ENCODE peak calls at places on chromosomes 7 and 10, in four cellular contexts. One of them, this sample, is unnamed.

GRCh38 chr10:71598673-71599072 is 120.9 kb downstream of the C10orf105 start:
- DNase-seq in fibroblast of mammary gland: peak
- DNase-seq in sigmoid colon: peak
- DNase-seq in lower lobe of right lung: peak
- DNase-seq in this sample: no peak

GRCh38 chr7:45990276-45990675 is 69.2 kb upstream of the IGFBP3 start:
- DNase-seq in sigmoid colon: no peak
- DNase-seq in fibroblast of mammary gland: no peak
- DNase-seq in lower lobe of right lung: no peak
- DNase-seq in this sample: no peak

GRCh38 chr10:34538291-34538829 is 276.7 kb downstream of the PARD3 start:
- DNase-seq in lower lobe of right lung: no peak
- DNase-seq in sigmoid colon: no peak
- DNase-seq in fibroblast of mammary gland: no peak
- DNase-seq in this sample: no peak

GRCh38 chr7:144459635-144460034 is 56.1 kb upstream of the NOBOX start:
- DNase-seq in lower lobe of right lung: no peak
- DNase-seq in fibroblast of mammary gland: no peak
- DNase-seq in sigmoid colon: no peak
- DNase-seq in this sample: no peak

GRCh38 chr10:101566333-101567164 is 21.5 kb downstream of the POLL start:
- DNase-seq in sigmoid colon: peak
- DNase-seq in lower lobe of right lung: no peak
- DNase-seq in fibroblast of mammary gland: no peak
- DNase-seq in this sample: no peak

GRCh38 chr10:77442790-77443189 is 194.8 kb downstream of the KCNMA1 start:
- DNase-seq in lower lobe of right lung: no peak
- DNase-seq in sigmoid colon: no peak
- DNase-seq in fibroblast of mammary gland: no peak
- DNase-seq in this sample: no peak

GRCh38 chr10:5692476-5693358 is 8.1 kb downstream of the TASOR2 start:
- DNase-seq in fibroblast of mammary gland: peak
- DNase-seq in lower lobe of right lung: peak
- DNase-seq in sigmoid colon: peak
- DNase-seq in this sample: no peak

GRCh38 chr7:44259547-44260457 is 59.0 kb downstream of the YKT6 start:
- DNase-seq in fibroblast of mammary gland: peak
- DNase-seq in sigmoid colon: peak
- DNase-seq in lower lobe of right lung: no peak
- DNase-seq in this sample: no peak

GRCh38 chr10:62426600-62426999 is 52.4 kb downstream of the ZNF365 start:
- DNase-seq in fibroblast of mammary gland: no peak
- DNase-seq in lower lobe of right lung: no peak
- DNase-seq in sigmoid colon: no peak
- DNase-seq in this sample: no peak

GRCh38 chr10:7272008-7272407 is 138.8 kb downstream of the SFMBT2 start:
- DNase-seq in fibroblast of mammary gland: no peak
- DNase-seq in sigmoid colon: no peak
- DNase-seq in lower lobe of right lung: no peak
- DNase-seq in this sample: no peak

GRCh38 chr10:7274293-7274692 is 136.5 kb downstream of the SFMBT2 start:
- DNase-seq in fibroblast of mammary gland: no peak
- DNase-seq in lower lobe of right lung: no peak
- DNase-seq in sigmoid colon: no peak
- DNase-seq in this sample: no peak

GRCh38 chr10:7277874-7278273 is 133.0 kb downstream of the SFMBT2 start:
- DNase-seq in lower lobe of right lung: no peak
- DNase-seq in fibroblast of mammary gland: no peak
- DNase-seq in sigmoid colon: no peak
- DNase-seq in this sample: no peak

GRCh38 chr10:7279303-7279702 is 131.5 kb downstream of the SFMBT2 start:
- DNase-seq in lower lobe of right lung: no peak
- DNase-seq in fibroblast of mammary gland: no peak
- DNase-seq in sigmoid colon: no peak
- DNase-seq in this sample: no peak

DNA sequence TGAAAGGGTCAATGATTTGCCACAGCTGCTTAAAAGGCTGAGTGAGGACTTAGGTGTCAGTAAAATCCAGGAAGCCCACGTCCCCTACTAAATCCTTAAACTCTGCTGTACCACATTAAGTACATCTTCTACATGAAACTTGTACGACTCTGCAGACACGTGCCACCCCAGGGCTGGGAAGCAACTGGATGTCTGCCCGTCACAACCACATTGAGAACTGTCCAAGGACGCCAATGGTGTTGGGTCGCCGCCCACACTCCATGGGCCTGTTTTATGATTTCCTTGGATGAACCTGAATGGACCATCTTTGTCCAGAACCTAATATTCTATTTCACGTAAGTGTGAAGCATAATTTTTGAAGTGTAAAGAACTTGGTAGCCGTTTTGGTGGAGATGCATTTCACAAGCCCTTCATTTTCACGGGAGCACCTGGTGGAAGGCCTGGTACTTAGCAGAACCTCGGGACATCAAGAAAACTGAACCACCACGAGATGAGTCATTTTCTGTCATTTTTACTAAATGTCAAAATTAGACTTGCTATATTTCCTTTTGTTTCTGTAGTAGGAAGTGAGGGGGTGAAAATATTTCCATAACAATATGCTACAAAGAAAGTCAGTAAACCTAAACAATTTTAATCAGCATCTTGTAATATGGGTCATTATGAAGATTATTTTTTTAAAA is 134.9 kb downstream of the SFMBT2 start:
- DNase-seq in lower lobe of right lung: no peak
- DNase-seq in fibroblast of mammary gland: no peak
- DNase-seq in sigmoid colon: no peak
- DNase-seq in this sample: no peak
- H3K4me3 ChIP-seq in lower lobe of right lung: no peak
- H3K4me3 ChIP-seq in fibroblast of mammary gland: no peak
- H3K4me3 ChIP-seq in sigmoid colon: no peak
- H3K4me3 ChIP-seq in this sample: no peak

GRCh38 chr7:130994378-130995115 is 260.5 kb upstream of the KLF14 start:
- DNase-seq in sigmoid colon: no peak
- DNase-seq in fibroblast of mammary gland: peak
- DNase-seq in lower lobe of right lung: no peak
- DNase-seq in this sample: no peak
- H3K4me3 ChIP-seq in sigmoid colon: no peak
- H3K4me3 ChIP-seq in fibroblast of mammary gland: no peak
- H3K4me3 ChIP-seq in lower lobe of right lung: no peak
- H3K4me3 ChIP-seq in this sample: no peak

DNA sequence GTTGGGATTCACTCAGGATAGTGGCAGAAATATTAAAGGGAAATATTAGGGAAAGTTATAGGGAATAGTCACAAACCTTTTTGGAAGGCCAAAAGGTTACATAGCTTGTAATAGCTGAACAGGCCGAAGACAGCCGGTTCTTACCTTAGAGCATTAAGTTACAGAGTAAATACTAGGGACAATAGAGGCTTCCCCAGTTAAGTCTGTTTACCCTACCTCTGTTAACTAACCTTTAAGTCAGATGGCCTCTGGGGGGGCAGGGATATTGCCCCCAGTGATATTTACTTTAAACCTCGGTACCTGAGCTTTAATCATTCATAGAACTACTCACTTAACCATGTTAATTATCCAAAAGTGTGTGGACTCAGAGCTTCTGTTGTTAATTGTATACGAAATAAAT is 7.4 kb downstream of the POLR1F start:
- DNase-seq in sigmoid colon: no peak
- DNase-seq in fibroblast of mammary gland: no peak
- DNase-seq in lower lobe of right lung: no peak
- DNase-seq in this sample: no peak
- H3K4me3 ChIP-seq in sigmoid colon: no peak
- H3K4me3 ChIP-seq in fibroblast of mammary gland: no peak
- H3K4me3 ChIP-seq in lower lobe of right lung: no peak
- H3K4me3 ChIP-seq in this sample: no peak

DNA sequence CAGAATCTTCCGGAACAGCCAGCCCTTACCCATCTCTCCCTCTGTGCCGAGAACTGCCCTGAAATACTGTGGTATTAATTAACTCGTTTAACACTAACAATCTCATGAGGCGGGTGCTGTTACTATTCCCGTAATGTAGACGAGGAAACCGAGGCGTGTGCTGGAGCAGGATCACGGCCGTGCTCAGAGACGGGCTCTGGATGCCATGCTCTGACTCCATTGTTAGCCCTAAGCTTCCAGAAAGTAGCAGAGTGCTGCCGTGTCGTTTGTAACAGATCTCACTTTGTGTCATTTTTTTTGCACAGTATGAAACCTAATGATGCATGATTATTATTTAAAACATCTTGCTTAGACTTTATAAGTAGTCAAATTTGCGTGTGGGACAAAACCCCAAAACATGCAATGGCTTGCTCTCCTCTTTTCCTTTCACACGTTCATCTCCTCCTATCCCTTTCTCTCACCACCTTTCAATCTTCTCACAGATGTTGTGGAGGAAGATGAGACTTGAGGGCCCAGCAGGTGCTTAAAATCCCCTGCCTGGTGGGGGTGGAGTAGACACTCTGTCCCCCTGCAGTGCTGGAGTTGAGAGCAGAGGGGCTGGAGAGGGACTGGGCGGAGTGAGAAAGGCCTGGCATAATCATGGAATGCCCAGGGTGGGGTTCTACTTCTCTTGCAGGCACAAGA is 479 bp upstream of the ACTR3C start:
- DNase-seq in sigmoid colon: no peak
- DNase-seq in lower lobe of right lung: no peak
- DNase-seq in fibroblast of mammary gland: no peak
- DNase-seq in this sample: peak
- H3K4me3 ChIP-seq in sigmoid colon: peak
- H3K4me3 ChIP-seq in lower lobe of right lung: peak
- H3K4me3 ChIP-seq in fibroblast of mammary gland: no peak
- H3K4me3 ChIP-seq in this sample: peak

GRCh38 chr7:15682751-15683150 is 3.7 kb downstream of the MEOX2 start:
- DNase-seq in fibroblast of mammary gland: no peak
- DNase-seq in lower lobe of right lung: no peak
- DNase-seq in sigmoid colon: no peak
- DNase-seq in this sample: no peak

GRCh38 chr7:15685358-15686181 is 913 bp downstream of the MEOX2 start:
- DNase-seq in fibroblast of mammary gland: peak
- DNase-seq in sigmoid colon: peak
- DNase-seq in lower lobe of right lung: peak
- DNase-seq in this sample: no peak

GRCh38 chr7:15684834-15685233 is 1.6 kb downstream of the MEOX2 start:
- DNase-seq in lower lobe of right lung: no peak
- DNase-seq in sigmoid colon: no peak
- DNase-seq in fibroblast of mammary gland: peak
- DNase-seq in this sample: no peak

GRCh38 chr7:15686209-15686956 is at the start of gene MEOX2:
- DNase-seq in lower lobe of right lung: peak
- DNase-seq in sigmoid colon: peak
- DNase-seq in fibroblast of mammary gland: peak
- DNase-seq in this sample: no peak

DNA sequence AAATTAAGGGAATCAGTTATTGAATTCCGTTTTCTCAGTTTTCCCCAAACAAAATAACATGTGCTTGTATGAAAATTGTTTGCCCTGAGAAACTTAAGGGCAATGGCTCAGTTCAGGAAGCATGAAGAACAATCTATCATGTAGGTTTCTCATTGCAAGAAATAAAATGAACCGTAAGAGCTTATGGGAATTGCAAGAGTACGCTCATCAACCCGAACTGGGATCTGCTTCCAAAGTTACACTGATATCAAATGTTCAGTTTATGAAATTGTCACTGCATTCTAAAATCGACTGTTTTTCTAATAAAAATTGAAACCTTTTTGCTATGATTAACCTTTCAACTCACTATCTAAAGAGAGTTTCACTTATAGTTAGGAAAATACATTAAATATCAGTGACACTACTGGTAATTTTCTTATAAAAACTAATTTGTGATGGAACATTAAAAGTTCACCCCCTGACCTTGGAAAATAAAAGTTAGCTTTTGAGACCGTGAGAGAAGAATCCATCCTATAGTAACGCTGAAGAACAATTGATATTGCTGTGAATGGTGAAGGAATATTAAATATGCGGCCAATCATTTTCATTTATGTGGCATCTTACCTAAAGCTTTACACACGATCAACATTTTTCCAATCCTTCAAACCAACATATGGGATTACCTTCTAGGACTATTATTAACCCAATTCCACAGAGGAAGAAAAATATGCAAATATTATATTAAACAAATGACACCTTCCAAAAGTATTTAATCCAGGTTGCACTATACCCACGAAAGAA is 2.3 kb downstream of the MEOX2 start:
- DNase-seq in sigmoid colon: no peak
- DNase-seq in fibroblast of mammary gland: peak
- DNase-seq in lower lobe of right lung: no peak
- DNase-seq in this sample: no peak
- H3K4me3 ChIP-seq in sigmoid colon: peak
- H3K4me3 ChIP-seq in fibroblast of mammary gland: peak
- H3K4me3 ChIP-seq in lower lobe of right lung: peak
- H3K4me3 ChIP-seq in this sample: no peak

This sample was measured in Jurkat, Clone E6-1.